ENCODE peak calls at places on chromosomes 13 and 19, in four cellular contexts. F is HAP-1, G is right lobe of liver, V is iPS DF 6.9. E is an unnamed sample. For H3K36me3, the result is how much of the 10 kb centered on the place peaks cover.

GRCh38 chr19:36169084-36169760 is 17.0 kb upstream of the COX7A1 start:
- DNase-seq in F (peak), V (no peak), G (no peak), E (no peak)

GRCh38 chr19:23093832-23094231 is 23.0 kb upstream of the ZNF730 start:
- DNase-seq in F (no peak), G (no peak), V (no peak), E (no peak)

GRCh38 chr19:35741216-35741541 is 1.1 kb downstream of the IGFLR1 start:
- DNase-seq in G (no peak), F (no peak), V (no peak), E (no peak)

GRCh38 chr13:100394005-100394695 is 194.4 kb downstream of the GGACT start:
- DNase-seq in F (no peak), V (no peak), G (no peak), E (no peak)

GRCh38 chr19:14782978-14783545 is 4.7 kb upstream of the ADGRE2 start:
- DNase-seq in G (peak), F (no peak), V (no peak), E (no peak)

GRCh38 chr19:45419396-45419795 is 4.3 kb downstream of the ERCC1 start:
- DNase-seq in F (no peak), G (no peak), V (no peak), E (no peak)

GRCh38 chr19:15555759-15556633 is 47.7 kb downstream of the CYP4F22 start:
- DNase-seq in G (peak), F (peak), V (peak), E (peak)

GRCh38 chr13:31870511-31870910 is 131.2 kb downstream of the RXFP2 start:
- DNase-seq in G (peak), F (no peak), V (no peak), E (no peak)

GRCh38 chr19:41174297-41174928 is 18.6 kb upstream of the CYP2S1 start:
- DNase-seq in G (no peak), F (no peak), V (no peak), E (no peak)

GRCh38 chr19:33459691-33460090 is 61.9 kb downstream of the PEPD start:
- DNase-seq in V (no peak), G (peak), F (no peak), E (peak)

GRCh38 chr19:5903054-5903501 is 512 bp downstream of the NDUFA11 start:
- DNase-seq in G (no peak), V (no peak), F (no peak), E (no peak)

GRCh38 chr13:23915308-23915707 is 18.0 kb upstream of the C1QTNF9B start:
- DNase-seq in G (no peak), V (no peak), F (no peak), E (no peak)

GRCh38 chr19:3372413-3372812 is 6.0 kb downstream of the NFIC start:
- DNase-seq in G (no peak), F (no peak), V (no peak), E (no peak)

GRCh38 chr13:73303858-73304257 is 245.1 kb downstream of the KLF5 start:
- DNase-seq in G (no peak), F (no peak), V (no peak), E (no peak)

GRCh38 chr19:8028951-8029491 is 23.5 kb upstream of the CCL25 start:
- DNase-seq in G (no peak), F (peak), V (no peak), E (no peak)

GRCh38 chr13:79679334-79679733 is 198.4 kb downstream of the NDFIP2 start:
- DNase-seq in F (peak), G (no peak), V (peak), E (peak)

GRCh38 chr13:109371066-109371465 is 415.3 kb downstream of the IRS2 start:
- DNase-seq in G (no peak), F (no peak), V (no peak), E (no peak)

GRCh38 chr13:100520936-100521765 is 67.4 kb downstream of the GGACT start:
- DNase-seq in F (no peak), V (no peak), G (no peak), E (no peak)

GRCh38 chr19:50568321-50569022 is at the start of gene LRRC4B:
- DNase-seq in V (no peak), G (peak), F (no peak), E (no peak)

GRCh38 chr13:35838356-35838755 is 292.8 kb downstream of the DCLK1 start:
- DNase-seq in F (no peak), G (no peak), V (no peak), E (no peak)

GRCh38 chr19:17775245-17775927 is 19.6 kb upstream of the B3GNT3 start:
- DNase-seq in F (peak), G (no peak), V (no peak), E (no peak)

GRCh38 chr19:3336680-3337523 is 29.5 kb upstream of the NFIC start:
- DNase-seq in F (peak), V (no peak), G (peak), E (peak)

GRCh38 chr13:32737111-32737571 is 150.9 kb downstream of the PDS5B start:
- DNase-seq in F (no peak), V (no peak), G (no peak), E (no peak)

GRCh38 chr19:11191273-11191755 is 6.0 kb downstream of the KANK2 start:
- DNase-seq in V (no peak), F (peak), G (no peak), E (peak)

GRCh38 chr13:93230466-93230865 is 3.9 kb downstream of the GPC6 start:
- DNase-seq in V (no peak), F (no peak), G (no peak), E (no peak)

GRCh38 chr19:13827656-13828055 is 32.4 kb downstream of the ZSWIM4 start:
- DNase-seq in F (no peak), V (no peak), G (no peak), E (no peak)

GRCh38 chr13:20160346-20161274 is at the start of gene GJA3:
- DNase-seq in F (peak), G (no peak), V (no peak), E (no peak)

GRCh38 chr13:79749985-79750551 is 269.1 kb downstream of the NDFIP2 start:
- DNase-seq in V (peak), G (no peak), F (no peak), E (peak)

DNA sequence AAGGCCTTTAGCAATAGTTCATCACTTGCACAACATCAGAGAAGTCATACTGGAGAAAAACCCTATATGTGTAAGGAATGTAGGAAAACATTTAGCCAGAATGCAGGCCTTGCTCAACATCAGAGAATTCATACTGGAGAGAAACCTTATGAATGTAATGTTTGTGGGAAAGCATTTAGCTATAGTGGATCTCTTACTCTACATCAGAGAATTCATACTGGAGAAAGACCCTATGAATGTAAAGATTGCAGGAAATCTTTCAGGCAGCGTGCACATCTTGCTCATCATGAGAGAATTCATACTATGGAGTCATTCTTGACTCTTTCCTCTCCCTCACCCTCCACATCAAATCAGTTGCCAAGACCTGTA is 19.8 kb downstream of the ZNF583 start:
- DNase-seq in G (no peak), V (no peak), F (no peak), E (no peak)
- H3K4me3 ChIP-seq in G (no peak), V (no peak), F (no peak), E (no peak)

DNA sequence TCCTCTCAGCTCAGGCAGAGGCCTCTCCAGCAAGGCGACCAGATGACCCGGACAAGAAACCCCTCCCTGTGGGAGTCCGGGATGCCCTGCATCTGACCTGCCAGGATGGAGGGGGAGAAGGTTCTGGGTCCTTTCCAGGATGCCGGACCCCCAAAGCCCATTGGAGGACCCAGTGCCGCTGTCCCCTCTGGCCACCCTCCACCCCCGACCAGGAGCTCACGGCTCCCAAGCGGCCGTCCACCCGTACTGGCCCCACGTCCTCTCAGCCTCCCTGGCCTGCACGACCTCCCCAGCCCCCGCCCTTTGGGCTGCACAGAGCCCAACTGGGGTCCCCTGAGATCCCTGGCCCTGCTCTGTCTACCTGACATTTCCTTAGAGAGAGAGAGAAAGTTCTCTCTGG is 24.0 kb downstream of the BTBD2 start:
- DNase-seq in G (no peak), V (no peak), F (no peak), E (no peak)
- H3K36me3 ChIP-seq in G (under half), V (under half), F (half or more), E (half or more)

GRCh38 chr13:27826379-27827353 is 34.4 kb downstream of the GSX1 start:
- DNase-seq in F (peak), G (peak), V (no peak), E (peak)
- H3K4me3 ChIP-seq in F (peak), G (no peak), V (no peak), E (peak)

GRCh38 chr13:111099292-111099691 is 15.8 kb upstream of the ARHGEF7 start:
- DNase-seq in V (no peak), G (no peak), F (no peak), E (no peak)
- H3K36me3 ChIP-seq in V (under half), G (under half), F (under half), E (under half)

DNA sequence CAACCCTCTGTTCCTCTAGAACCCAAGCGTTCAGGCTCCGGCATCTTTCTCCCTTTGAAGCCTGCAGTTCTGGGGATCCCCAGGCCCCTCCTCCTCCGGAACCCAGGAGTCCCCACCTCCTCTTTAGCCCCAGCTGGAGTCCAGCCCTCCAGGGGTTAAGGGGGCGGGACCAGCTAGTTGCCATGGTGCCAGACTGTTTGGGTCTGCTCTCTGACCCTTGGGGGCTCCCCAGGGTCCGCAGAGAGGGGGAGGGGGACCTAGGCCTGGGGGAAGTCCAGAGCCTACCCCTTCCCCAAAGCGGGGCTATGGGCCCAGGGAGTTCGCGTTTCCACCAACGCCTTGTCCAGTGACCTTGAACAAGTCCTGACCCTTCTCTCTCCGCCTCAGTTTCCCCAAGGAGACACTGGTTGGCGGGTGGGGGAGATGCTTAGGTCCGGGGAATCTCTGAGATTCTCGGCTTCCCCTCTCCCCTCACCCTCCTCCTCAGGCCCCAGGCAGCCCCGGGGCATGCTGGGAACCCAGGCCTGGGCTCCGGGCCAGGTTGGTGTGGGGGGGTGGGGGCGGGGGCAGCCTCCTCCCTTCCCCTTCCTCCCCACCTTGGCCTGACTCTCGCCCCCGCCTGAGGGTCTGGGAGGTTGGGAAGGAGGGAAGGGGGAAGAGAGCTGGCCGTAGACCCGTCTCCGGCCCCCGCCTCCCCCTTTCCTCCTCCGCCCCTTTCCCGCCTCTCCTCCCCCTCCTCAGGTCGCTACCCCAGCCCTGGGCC is 2.6 kb upstream of the SPACA6 start:
- DNase-seq in G (peak), V (peak), F (peak), E (peak)
- H3K4me3 ChIP-seq in G (peak), V (peak), F (peak), E (peak)

E was measured in lower lobe of right lung.